ENCODE peak calls at places on chromosomes 5 and 9, in seven cellular contexts. E is A549, T is PC-9, K is NCI-H1417, Y is HT1080, W is left ventricle myocardium superior, O is osteoblast. J is an unnamed sample.

GRCh38 chr5:148343603-148344230 is 8.4 kb downstream of the SPINK9 start:
- DNase-seq in W (no peak), Y (no peak), O (no peak), E (no peak), K (no peak), T (no peak), J (no peak)

GRCh38 chr5:130222638-130223037 is 318.4 kb downstream of the CHSY3 start:
- DNase-seq in E (no peak), W (no peak), T (no peak), K (no peak), Y (no peak), O (no peak), J (no peak)

GRCh38 chr9:3906437-3907213 is 380.8 kb upstream of the RFX3 start:
- DNase-seq in E (peak; percentile 12), K (no peak), W (no peak), O (peak; percentile 89), Y (peak; percentile 96), T (peak; percentile 40), J (peak; percentile 52)

GRCh38 chr9:2758162-2758950 is 41.0 kb downstream of the KCNV2 start:
- DNase-seq in Y (no peak), O (no peak), K (no peak), E (no peak), T (no peak), W (no peak), J (no peak)

GRCh38 chr9:135137398-135137832 is 49.9 kb downstream of the OLFM1 start:
- DNase-seq in E (no peak), Y (no peak), K (peak; percentile 8), W (no peak), O (peak; percentile 19), T (no peak), J (no peak)

GRCh38 chr9:112069318-112070169 is 105.6 kb downstream of the SUSD1 start:
- DNase-seq in E (no peak), W (no peak), Y (no peak), K (no peak), T (no peak), O (no peak), J (no peak)

GRCh38 chr5:18195910-18196309 is 561.6 kb downstream of the TAF11L14 start:
- DNase-seq in Y (no peak), W (no peak), K (peak; percentile 24), T (no peak), E (no peak), O (no peak), J (no peak)

GRCh38 chr9:18675345-18675744 is 201.4 kb downstream of the ADAMTSL1 start:
- DNase-seq in Y (no peak), O (no peak), W (no peak), T (no peak), E (no peak), K (peak; percentile 20), J (no peak)

GRCh38 chr5:36147681-36148080 is 4.0 kb downstream of the LMBRD2 start:
- DNase-seq in K (no peak), W (no peak), T (no peak), E (no peak), Y (no peak), O (no peak), J (no peak)

GRCh38 chr5:15711881-15712280 is 211.9 kb downstream of the FBXL7 start:
- DNase-seq in O (no peak), W (no peak), E (no peak), T (no peak), K (no peak), Y (no peak), J (no peak)

GRCh38 chr5:105630803-105631202 is 2039.9 kb downstream of the EFNA5 start:
- DNase-seq in K (no peak), W (no peak), O (no peak), Y (no peak), T (no peak), E (no peak), J (no peak)

GRCh38 chr5:102722930-102723329 is 32.2 kb upstream of the PAM start:
- DNase-seq in Y (peak; percentile 81), E (no peak), K (no peak), W (no peak), O (no peak), T (no peak), J (no peak)

GRCh38 chr5:104951829-104952228 is 1389.2 kb upstream of the NUDT12 start:
- DNase-seq in O (no peak), K (no peak), W (no peak), E (no peak), T (no peak), Y (no peak), J (no peak)

GRCh38 chr5:178527458-178528307 is 62.5 kb downstream of the COL23A1 start:
- DNase-seq in K (no peak), O (no peak), W (peak; percentile 87), Y (no peak), E (no peak), T (no peak), J (no peak)

GRCh38 chr5:31208043-31208442 is 14.6 kb downstream of the CDH6 start:
- DNase-seq in W (no peak), Y (no peak), O (no peak), T (no peak), E (no peak), K (no peak), J (no peak)

GRCh38 chr5:172035039-172035438 is 28.6 kb upstream of the FBXW11 start:
- DNase-seq in E (no peak), T (no peak), O (no peak), W (no peak), K (no peak), Y (no peak), J (no peak)

GRCh38 chr9:78685471-78685870 is 388.5 kb downstream of the PSAT1 start:
- DNase-seq in Y (no peak), W (no peak), O (no peak), E (no peak), K (no peak), T (no peak), J (no peak)

GRCh38 chr5:68279960-68280359 is 64.4 kb downstream of the PIK3R1 start:
- DNase-seq in W (no peak), E (no peak), T (no peak), Y (no peak), O (no peak), K (no peak), J (no peak)

GRCh38 chr5:177189416-177189815 is 55.8 kb downstream of the NSD1 start:
- DNase-seq in W (no peak), Y (no peak), T (no peak), E (no peak), O (peak; percentile 49), K (no peak), J (no peak)

GRCh38 chr5:143693691-143694252 is 118.2 kb upstream of the HMHB1 start:
- DNase-seq in Y (no peak), E (no peak), W (no peak), O (peak; percentile 35), K (no peak), T (no peak), J (no peak)

GRCh38 chr5:102222772-102223171 is 73.3 kb downstream of the SLCO4C1 start:
- DNase-seq in E (no peak), K (peak; percentile 12), W (no peak), T (no peak), Y (no peak), O (no peak), J (no peak)